ENCODE peak calls at places on chromosomes 5 and 9, in ten cellular contexts. K is activated T-helper 1 cell treated with Interleukin-2 at 50 U/mL for 16 hours, B is chondrocyte, P is OCI-LY7, R is omental fat pad, X is cerebellar cortex, F is iris pigment epithelial cell, L is heart right ventricle, Y is GM23338, I is GM20000. Z is an unnamed sample.

GRCh38 chr5:94010814-94011213 is 269.4 kb upstream of the POU5F2 start:
- DNase-seq in B (no peak), K (no peak), L (no peak), X (no peak), F (no peak), R (no peak), Y (no peak), P (no peak), I (no peak), Z (no peak)

GRCh38 chr5:157366741-157367684 is 93.0 kb upstream of the NIPAL4 start:
- DNase-seq in I (no peak), R (no peak), B (no peak), X (peak), L (peak), P (peak), K (no peak), Y (peak), F (peak), Z (no peak)

GRCh38 chr9:132645711-132646110 is 24.1 kb downstream of the DDX31 start:
- DNase-seq in B (no peak), P (no peak), R (no peak), F (no peak), L (no peak), I (no peak), X (no peak), Y (no peak), K (no peak), Z (no peak)

GRCh38 chr9:18587988-18588387 is 114.0 kb downstream of the ADAMTSL1 start:
- DNase-seq in I (no peak), P (no peak), R (no peak), F (peak), L (no peak), B (no peak), X (no peak), Y (no peak), K (no peak), Z (no peak)

GRCh38 chr5:72848474-72849428 is 32.3 kb downstream of the TNPO1 start:
- DNase-seq in Y (peak), B (no peak), K (peak), R (no peak), L (peak), X (peak), I (peak), P (peak), F (peak), Z (peak)

GRCh38 chr5:113166710-113167366 is 190.2 kb downstream of the DCP2 start:
- DNase-seq in F (peak), X (no peak), K (no peak), Y (no peak), P (no peak), B (no peak), I (no peak), R (no peak), L (no peak), Z (no peak)

GRCh38 chr9:6771722-6772121 is 13.9 kb downstream of the KDM4C start:
- DNase-seq in X (no peak), K (no peak), R (no peak), B (no peak), F (no peak), L (no peak), Y (peak), I (no peak), P (no peak), Z (no peak)

GRCh38 chr9:6984941-6985578 is 227.3 kb downstream of the KDM4C start:
- DNase-seq in F (no peak), L (no peak), Y (peak), K (no peak), R (no peak), B (no peak), X (no peak), P (no peak), I (no peak), Z (no peak)

GRCh38 chr5:133086366-133086875 is 34.6 kb downstream of the HSPA4 start:
- DNase-seq in Y (no peak), B (no peak), X (no peak), L (no peak), P (no peak), K (no peak), F (peak), R (no peak), I (no peak), Z (no peak)

GRCh38 chr5:169760229-169760628 is 123.2 kb downstream of the DOCK2 start:
- DNase-seq in R (no peak), I (no peak), B (no peak), Y (no peak), F (no peak), P (no peak), K (no peak), L (no peak), X (no peak), Z (no peak)

GRCh38 chr5:176407456-176408244 is 8.7 kb downstream of the CLTB start:
- DNase-seq in P (no peak), L (no peak), K (no peak), X (no peak), I (no peak), F (no peak), R (no peak), Y (no peak), B (no peak), Z (no peak)

GRCh38 chr5:1494780-1495524 is 28.8 kb downstream of the LPCAT1 start:
- DNase-seq in F (no peak), P (peak), I (peak), X (no peak), B (no peak), R (no peak), L (no peak), K (no peak), Y (no peak), Z (no peak)

GRCh38 chr9:94911986-94912635 is 185.6 kb downstream of the AOPEP start:
- DNase-seq in B (no peak), R (no peak), L (peak), P (no peak), K (no peak), Y (no peak), F (no peak), X (no peak), I (no peak), Z (no peak)

GRCh38 chr5:157571357-157571827 is 4.2 kb downstream of the ADAM19 start:
- DNase-seq in X (no peak), Y (peak), L (no peak), K (no peak), F (peak), I (peak), R (no peak), B (no peak), P (peak), Z (peak)

GRCh38 chr9:72586388-72587160 is 65.2 kb downstream of the TMC1 start:
- DNase-seq in B (no peak), Y (no peak), R (no peak), X (no peak), L (no peak), P (no peak), K (no peak), I (no peak), F (peak), Z (no peak)

GRCh38 chr5:142806769-142807377 is 36.7 kb downstream of the ARHGAP26 start:
- DNase-seq in P (no peak), Y (peak), X (no peak), L (no peak), R (no peak), I (no peak), K (no peak), B (no peak), F (no peak), Z (no peak)

GRCh38 chr5:91469517-91470165 is 86.5 kb upstream of the ARRDC3 start:
- DNase-seq in I (no peak), Y (no peak), P (no peak), R (no peak), L (no peak), B (no peak), K (no peak), F (peak), X (no peak), Z (peak)

GRCh38 chr5:90434116-90434714 is 24.7 kb upstream of the CETN3 start:
- DNase-seq in K (peak), P (peak), B (no peak), R (no peak), I (peak), L (no peak), F (peak), Y (peak), X (peak), Z (peak)